ENCODE peak calls at places on chromosomes 5 and 9, in four cellular contexts. One of them, this sample, is unnamed.

GRCh38 chr5:56523779-56524178 is 290.6 kb upstream of the ANKRD55 start:
- DNase-seq in K562: no peak
- DNase-seq in endothelial cell of umbilical vein: peak; percentile 20
- DNase-seq in HepG2: no peak
- DNase-seq in this sample: no peak

GRCh38 chr5:93503598-93504067 is 77.4 kb downstream of the NR2F1-AS1 start:
- DNase-seq in HepG2: peak; percentile 3
- DNase-seq in K562: no peak
- DNase-seq in endothelial cell of umbilical vein: peak; percentile 79
- DNase-seq in this sample: no peak

GRCh38 chr5:97635553-97635952 is 452.5 kb upstream of the RIOK2 start:
- DNase-seq in endothelial cell of umbilical vein: no peak
- DNase-seq in HepG2: no peak
- DNase-seq in K562: no peak
- DNase-seq in this sample: no peak

GRCh38 chr5:98769256-98770157 is 4.0 kb upstream of the RGMB start:
- DNase-seq in endothelial cell of umbilical vein: peak; percentile 59
- DNase-seq in K562: no peak
- DNase-seq in HepG2: no peak
- DNase-seq in this sample: no peak

GRCh38 chr5:38831909-38832308 is 13.9 kb upstream of the OSMR start:
- DNase-seq in K562: peak; percentile 36
- DNase-seq in endothelial cell of umbilical vein: peak; percentile 43
- DNase-seq in HepG2: peak; percentile 14
- DNase-seq in this sample: no peak

GRCh38 chr5:148976569-148977321 is 86.1 kb downstream of the SH3TC2 start:
- DNase-seq in K562: no peak
- DNase-seq in endothelial cell of umbilical vein: no peak
- DNase-seq in HepG2: no peak
- DNase-seq in this sample: no peak

GRCh38 chr9:90979138-90979551 is 177.5 kb downstream of the SYK start:
- DNase-seq in HepG2: no peak
- DNase-seq in K562: no peak
- DNase-seq in endothelial cell of umbilical vein: no peak
- DNase-seq in this sample: no peak

GRCh38 chr9:6305954-6306563 is 22.1 kb upstream of the TPD52L3 start:
- DNase-seq in HepG2: peak; percentile 42
- DNase-seq in endothelial cell of umbilical vein: peak; percentile 72
- DNase-seq in K562: no peak
- DNase-seq in this sample: no peak

GRCh38 chr5:103059525-103059924 is 60.4 kb downstream of the GIN1 start:
- DNase-seq in endothelial cell of umbilical vein: no peak
- DNase-seq in K562: no peak
- DNase-seq in HepG2: no peak
- DNase-seq in this sample: no peak

GRCh38 chr9:104841601-104842106 is 77.7 kb downstream of the NIPSNAP3B start:
- DNase-seq in endothelial cell of umbilical vein: no peak
- DNase-seq in HepG2: no peak
- DNase-seq in K562: no peak
- DNase-seq in this sample: no peak

GRCh38 chr5:62969409-62970120 is 390.9 kb downstream of the LRRC70 start:
- DNase-seq in K562: no peak
- DNase-seq in HepG2: no peak
- DNase-seq in endothelial cell of umbilical vein: no peak
- DNase-seq in this sample: no peak

GRCh38 chr9:450057-450456 is 235.4 kb downstream of the DOCK8 start:
- DNase-seq in K562: no peak
- DNase-seq in endothelial cell of umbilical vein: no peak
- DNase-seq in HepG2: no peak
- DNase-seq in this sample: no peak

GRCh38 chr5:97191893-97192292 is 8.8 kb upstream of the RIOK2 start:
- DNase-seq in HepG2: no peak
- DNase-seq in K562: no peak
- DNase-seq in endothelial cell of umbilical vein: no peak
- DNase-seq in this sample: no peak

GRCh38 chr5:168217497-168217896 is 73.9 kb upstream of the WWC1 start:
- DNase-seq in K562: no peak
- DNase-seq in endothelial cell of umbilical vein: no peak
- DNase-seq in HepG2: no peak
- DNase-seq in this sample: no peak

GRCh38 chr5:102537011-102537410 is 38.2 kb upstream of the SLCO6A1 start:
- DNase-seq in endothelial cell of umbilical vein: no peak
- DNase-seq in HepG2: no peak
- DNase-seq in K562: no peak
- DNase-seq in this sample: no peak

GRCh38 chr9:86257406-86257805 is 2.1 kb downstream of the C9orf153 start:
- DNase-seq in endothelial cell of umbilical vein: no peak
- DNase-seq in HepG2: no peak
- DNase-seq in K562: no peak
- DNase-seq in this sample: no peak

GRCh38 chr9:124004608-124005007 is 7.0 kb upstream of the LHX2 start:
- DNase-seq in HepG2: no peak
- DNase-seq in K562: no peak
- DNase-seq in endothelial cell of umbilical vein: no peak
- DNase-seq in this sample: no peak

GRCh38 chr5:82417776-82418607 is 139.8 kb upstream of the RPS23 start:
- DNase-seq in HepG2: no peak
- DNase-seq in K562: no peak
- DNase-seq in endothelial cell of umbilical vein: no peak
- DNase-seq in this sample: no peak

GRCh38 chr9:117084221-117084620 is 330.6 kb downstream of the ASTN2 start:
- DNase-seq in HepG2: no peak
- DNase-seq in endothelial cell of umbilical vein: no peak
- DNase-seq in K562: no peak
- DNase-seq in this sample: no peak

GRCh38 chr5:40037703-40038102 is 612.9 kb upstream of the DAB2 start:
- DNase-seq in K562: no peak
- DNase-seq in HepG2: no peak
- DNase-seq in endothelial cell of umbilical vein: no peak
- DNase-seq in this sample: no peak

GRCh38 chr9:137269231-137269772 is 8.2 kb upstream of the TOR4A start:
- DNase-seq in HepG2: no peak
- DNase-seq in endothelial cell of umbilical vein: peak; percentile 46
- DNase-seq in K562: no peak
- DNase-seq in this sample: no peak
- H3K4me3 ChIP-seq in HepG2: no peak overlapping the region
- H3K4me3 ChIP-seq in endothelial cell of umbilical vein: no peak overlapping the region
- H3K4me3 ChIP-seq in K562: no peak overlapping the region
- H3K4me3 ChIP-seq in this sample: no peak overlapping the region

GRCh38 chr5:151151263-151151660 is 6.3 kb downstream of the ANXA6 start:
- DNase-seq in endothelial cell of umbilical vein: no peak
- DNase-seq in HepG2: no peak
- DNase-seq in K562: no peak
- DNase-seq in this sample: no peak

GRCh38 chr5:151153300-151153699 is 4.3 kb downstream of the ANXA6 start:
- DNase-seq in HepG2: no peak
- DNase-seq in K562: no peak
- DNase-seq in endothelial cell of umbilical vein: no peak
- DNase-seq in this sample: no peak

GRCh38 chr5:151153766-151154272 is 3.8 kb downstream of the ANXA6 start:
- DNase-seq in endothelial cell of umbilical vein: no peak
- DNase-seq in K562: no peak
- DNase-seq in HepG2: no peak
- DNase-seq in this sample: no peak

GRCh38 chr5:151150484-151151262 is 6.9 kb downstream of the ANXA6 start:
- DNase-seq in K562: no peak
- DNase-seq in endothelial cell of umbilical vein: peak; percentile 38
- DNase-seq in HepG2: no peak
- DNase-seq in this sample: peak; percentile 74

GRCh38 chr5:151151793-151152192 is 5.8 kb downstream of the ANXA6 start:
- DNase-seq in endothelial cell of umbilical vein: no peak
- DNase-seq in HepG2: no peak
- DNase-seq in K562: no peak
- DNase-seq in this sample: peak; percentile 98
- TF ChIP-seq POLR2AphosphoS5 in endothelial cell of umbilical vein: no peak
- TF ChIP-seq POLR2AphosphoS5 in HepG2: no peak
- TF ChIP-seq POLR2AphosphoS5 in K562: no peak
- TF ChIP-seq POLR2AphosphoS5 in this sample: peak; percentile 86

DNA sequence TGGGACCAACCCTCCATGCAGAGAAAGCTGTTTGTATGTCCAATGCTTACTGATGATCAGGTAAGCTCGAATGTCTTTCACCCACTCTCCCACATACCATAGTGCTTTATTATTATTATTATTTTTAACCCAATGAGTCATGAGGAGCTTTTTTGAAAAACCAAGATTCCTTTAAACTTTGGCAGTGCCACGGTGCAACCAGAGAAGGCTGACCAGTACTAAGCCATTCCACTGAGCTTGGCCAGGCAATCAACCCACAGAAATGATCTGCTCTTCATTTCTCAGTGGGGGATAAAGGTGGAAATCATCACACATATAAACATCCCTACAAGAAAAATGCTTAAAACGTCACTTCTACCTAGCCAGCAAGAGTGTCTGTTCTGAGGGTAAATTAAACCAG is 35.5 kb downstream of the JAKMIP2 start:
- DNase-seq in K562: no peak
- DNase-seq in HepG2: no peak
- DNase-seq in endothelial cell of umbilical vein: no peak
- DNase-seq in this sample: no peak
- H3K4me3 ChIP-seq in K562: no peak overlapping the region
- H3K4me3 ChIP-seq in HepG2: no peak overlapping the region
- H3K4me3 ChIP-seq in endothelial cell of umbilical vein: no peak overlapping the region
- H3K4me3 ChIP-seq in this sample: no peak overlapping the region

GRCh38 chr5:111226556-111226955 is 2.4 kb downstream of the CAMK4 start:
- DNase-seq in K562: no peak
- DNase-seq in endothelial cell of umbilical vein: no peak
- DNase-seq in HepG2: no peak
- DNase-seq in this sample: no peak

GRCh38 chr5:111229126-111229525 is 4.9 kb downstream of the CAMK4 start:
- DNase-seq in endothelial cell of umbilical vein: no peak
- DNase-seq in HepG2: no peak
- DNase-seq in K562: no peak
- DNase-seq in this sample: no peak

GRCh38 chr5:111225926-111226325 is 1.7 kb downstream of the CAMK4 start:
- DNase-seq in K562: no peak
- DNase-seq in endothelial cell of umbilical vein: no peak
- DNase-seq in HepG2: no peak
- DNase-seq in this sample: no peak

GRCh38 chr5:111227226-111227782 is 3.1 kb downstream of the CAMK4 start:
- DNase-seq in HepG2: no peak
- DNase-seq in K562: no peak
- DNase-seq in endothelial cell of umbilical vein: no peak
- DNase-seq in this sample: no peak

DNA sequence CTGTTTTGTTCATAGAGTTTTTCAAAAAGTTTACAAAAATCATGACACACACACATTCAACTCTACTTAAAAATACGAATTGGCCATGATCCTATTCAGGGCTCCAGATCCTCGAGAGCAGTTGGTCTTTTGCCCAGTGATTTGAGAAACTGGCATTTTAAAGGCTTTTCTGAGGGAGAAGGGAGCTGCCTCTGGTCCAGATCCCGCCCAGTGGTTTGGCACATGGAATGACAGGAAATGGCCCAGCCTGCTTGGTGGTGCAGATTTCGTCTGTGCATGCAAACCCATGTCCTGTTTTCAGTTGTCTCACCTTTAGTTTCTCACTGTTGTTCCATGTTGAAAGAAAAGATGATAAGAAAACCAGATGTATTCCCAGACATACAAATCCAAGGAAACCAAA is 3.6 kb downstream of the CAMK4 start:
- DNase-seq in HepG2: no peak
- DNase-seq in endothelial cell of umbilical vein: peak; percentile 64
- DNase-seq in K562: no peak
- DNase-seq in this sample: no peak
- TF ChIP-seq POLR2AphosphoS5 in HepG2: no peak
- TF ChIP-seq POLR2AphosphoS5 in endothelial cell of umbilical vein: no peak
- TF ChIP-seq POLR2AphosphoS5 in K562: no peak
- TF ChIP-seq POLR2AphosphoS5 in this sample: no peak

GRCh38 chr5:135030123-135030517 is 3.9 kb downstream of the PITX1 start:
- DNase-seq in HepG2: no peak
- DNase-seq in K562: no peak
- DNase-seq in endothelial cell of umbilical vein: no peak
- DNase-seq in this sample: no peak

GRCh38 chr5:135031146-135031812 is 2.7 kb downstream of the PITX1 start:
- DNase-seq in endothelial cell of umbilical vein: no peak
- DNase-seq in K562: peak; percentile 36
- DNase-seq in HepG2: no peak
- DNase-seq in this sample: no peak

GRCh38 chr5:135029468-135030122 is 4.4 kb downstream of the PITX1 start:
- DNase-seq in K562: no peak
- DNase-seq in endothelial cell of umbilical vein: no peak
- DNase-seq in HepG2: no peak
- DNase-seq in this sample: no peak

GRCh38 chr5:135031813-135032612 is 2.0 kb downstream of the PITX1 start:
- DNase-seq in K562: no peak
- DNase-seq in HepG2: peak; percentile 43
- DNase-seq in endothelial cell of umbilical vein: no peak
- DNase-seq in this sample: no peak

GRCh38 chr5:135030691-135031145 is 3.3 kb downstream of the PITX1 start:
- DNase-seq in endothelial cell of umbilical vein: no peak
- DNase-seq in HepG2: no peak
- DNase-seq in K562: no peak
- DNase-seq in this sample: no peak
- H3K4me3 ChIP-seq in endothelial cell of umbilical vein: no peak overlapping the region
- H3K4me3 ChIP-seq in HepG2: no peak overlapping the region
- H3K4me3 ChIP-seq in K562: no peak overlapping the region
- H3K4me3 ChIP-seq in this sample: peak overlapping the region; percentile 52

GRCh38 chr9:111726949-111727348 is 65.5 kb downstream of the GNG10 start:
- DNase-seq in K562: no peak
- DNase-seq in HepG2: no peak
- DNase-seq in endothelial cell of umbilical vein: no peak
- DNase-seq in this sample: no peak

GRCh38 chr9:111730937-111731567 is 63.7 kb downstream of the SHOC1 start:
- DNase-seq in K562: no peak
- DNase-seq in endothelial cell of umbilical vein: peak; percentile 42
- DNase-seq in HepG2: peak; percentile 20
- DNase-seq in this sample: no peak

GRCh38 chr9:111728143-111728542 is 66.6 kb downstream of the SHOC1 start:
- DNase-seq in K562: no peak
- DNase-seq in endothelial cell of umbilical vein: peak; percentile 4
- DNase-seq in HepG2: no peak
- DNase-seq in this sample: no peak

GRCh38 chr9:111731916-111732315 is 62.8 kb downstream of the SHOC1 start:
- DNase-seq in HepG2: no peak
- DNase-seq in K562: no peak
- DNase-seq in endothelial cell of umbilical vein: no peak
- DNase-seq in this sample: no peak

DNA sequence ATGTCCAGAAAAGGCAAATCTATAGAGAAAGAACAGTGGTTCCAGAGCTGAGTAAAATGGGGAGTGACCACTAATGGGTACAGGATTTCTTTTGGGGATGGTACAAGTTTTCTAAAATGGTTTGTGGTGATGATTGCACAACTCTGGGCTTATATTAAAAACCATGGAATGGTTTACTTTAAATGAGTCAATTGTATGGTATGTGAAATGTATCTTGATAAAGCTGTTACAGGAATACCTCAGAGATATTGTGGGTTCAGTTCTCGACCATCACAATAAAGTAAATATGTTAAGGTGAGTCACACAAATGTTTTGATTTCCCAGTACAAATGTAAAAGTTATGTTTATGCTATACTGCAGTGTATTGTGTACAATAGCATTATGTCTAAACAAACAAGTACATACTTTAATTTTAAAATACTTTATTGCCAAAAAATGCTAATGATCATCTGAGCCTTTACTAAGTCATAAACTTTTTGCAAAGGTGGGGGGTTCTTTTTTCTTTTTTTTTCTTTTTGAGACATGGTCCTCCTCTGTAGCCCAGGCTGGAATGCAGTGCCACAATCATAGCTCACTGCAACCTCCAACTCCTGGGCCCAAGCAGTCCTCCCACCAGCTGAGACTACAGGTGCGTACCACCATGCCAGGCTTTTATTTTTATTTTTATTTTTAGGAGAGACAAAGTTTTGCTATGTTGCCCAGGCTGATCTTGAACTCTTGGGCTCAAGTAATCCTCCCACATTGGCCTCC is 65.9 kb downstream of the SHOC1 start:
- DNase-seq in K562: no peak
- DNase-seq in endothelial cell of umbilical vein: peak; percentile 58
- DNase-seq in HepG2: peak; percentile 59
- DNase-seq in this sample: no peak
- TF ChIP-seq POLR2AphosphoS5 in K562: no peak
- TF ChIP-seq POLR2AphosphoS5 in endothelial cell of umbilical vein: peak; percentile 31
- TF ChIP-seq POLR2AphosphoS5 in HepG2: no peak
- TF ChIP-seq POLR2AphosphoS5 in this sample: no peak

This sample was measured in HL-60.